ENCODE peak calls at places on chromosomes 13 and 19, in nine cellular contexts. D, V, O, C, S, H, K, P and B are unnamed samples.
A peak's percentile ranks its signal among the peaks of the same experiment; 100 is the strongest.

GRCh38 chr13:94345374-94346195 is 133.9 kb downstream of the DCT start:
- DNase-seq in S (no peak), P (peak; percentile 24), C (no peak), D (no peak), O (no peak), K (no peak), H (no peak), V (peak; percentile 44), B (no peak)

GRCh38 chr13:44048326-44048725 is 168.6 kb downstream of the LACC1 start:
- DNase-seq in C (no peak), K (no peak), O (no peak), P (no peak), S (no peak), H (no peak), V (no peak), D (no peak), B (no peak)

GRCh38 chr13:101115762-101116161 is 300.5 kb downstream of the NALCN start:
- DNase-seq in S (no peak), O (no peak), D (no peak), C (no peak), K (no peak), P (peak; percentile 13), H (no peak), V (no peak), B (no peak)

GRCh38 chr19:45152504-45153338 is 8.1 kb downstream of the NKPD1 start:
- DNase-seq in P (no peak), K (peak; percentile 89), H (peak; percentile 77), C (peak; percentile 31), V (peak; percentile 40), S (no peak), D (peak; percentile 67), O (peak; percentile 62), B (peak; percentile 84)

GRCh38 chr13:98033277-98034247 is 80.1 kb downstream of the IPO5 start:
- DNase-seq in D (peak; percentile 32), H (peak; percentile 53), V (peak; percentile 44), C (peak; percentile 25), P (peak; percentile 51), S (no peak), O (no peak), K (no peak), B (no peak)

GRCh38 chr13:51557875-51558604 is 26.2 kb upstream of the WDFY2 start:
- DNase-seq in K (no peak), H (peak; percentile 21), C (peak; percentile 44), S (no peak), D (no peak), P (peak; percentile 5), V (peak; percentile 88), O (no peak), B (no peak)

GRCh38 chr13:99363391-99363790 is 56.2 kb upstream of the GPR183 start:
- DNase-seq in C (no peak), O (no peak), S (no peak), K (no peak), H (no peak), P (no peak), D (no peak), V (no peak), B (no peak)

GRCh38 chr13:33472446-33472845 is 186.9 kb upstream of the STARD13 start:
- DNase-seq in S (no peak), O (no peak), H (no peak), V (no peak), D (no peak), K (no peak), C (no peak), P (no peak), B (no peak)

GRCh38 chr19:33192010-33192409 is 2.1 kb upstream of the LRP3 start:
- DNase-seq in O (peak; percentile 3), S (no peak), K (no peak), V (no peak), C (no peak), H (no peak), D (no peak), P (no peak), B (peak; percentile 38)

GRCh38 chr13:114047358-114047881 is 73.5 kb upstream of the C13orf46 start:
- DNase-seq in H (no peak), S (no peak), P (no peak), C (peak; percentile 61), K (peak; percentile 68), D (no peak), V (peak; percentile 43), O (no peak), B (no peak)

GRCh38 chr19:8655340-8655709 is 24.9 kb downstream of the NFILZ start:
- DNase-seq in O (no peak), S (no peak), C (no peak), D (no peak), P (no peak), H (no peak), K (peak; percentile 50), V (no peak), B (no peak)

GRCh38 chr13:46012404-46012803 is 40.1 kb downstream of the ZC3H13 start:
- DNase-seq in S (no peak), K (no peak), V (no peak), C (no peak), P (no peak), D (no peak), H (no peak), O (no peak), B (no peak)

GRCh38 chr13:99990045-99990977 is 8.7 kb downstream of the ZIC2 start:
- DNase-seq in O (no peak), H (no peak), S (no peak), D (no peak), C (no peak), P (no peak), V (no peak), K (peak; percentile 76), B (no peak)

GRCh38 chr13:109904218-109904617 is 117.8 kb upstream of the IRS2 start:
- DNase-seq in O (no peak), D (no peak), C (no peak), K (no peak), V (no peak), P (peak; percentile 47), S (no peak), H (no peak), B (no peak)

GRCh38 chr19:6750062-6750461 is 10.6 kb downstream of the TRIP10 start:
- DNase-seq in O (peak; percentile 75), C (peak; percentile 64), D (no peak), V (no peak), P (no peak), H (no peak), K (peak; percentile 86), S (no peak), B (no peak)

GRCh38 chr19:677601-678380 is 1.6 kb downstream of the FSTL3 start:
- DNase-seq in O (no peak), S (no peak), P (peak; percentile 43), H (peak; percentile 41), V (no peak), C (no peak), K (peak; percentile 79), D (peak; percentile 38), B (no peak)

GRCh38 chr19:677201-677600 is 1.0 kb downstream of the FSTL3 start:
- DNase-seq in O (peak; percentile 91), K (peak; percentile 92), H (peak; percentile 94), V (peak; percentile 79), C (peak; percentile 80), P (peak; percentile 86), D (peak; percentile 72), S (no peak), B (no peak)

GRCh38 chr19:679418-680286 is 3.5 kb downstream of the FSTL3 start:
- DNase-seq in S (no peak), O (peak; percentile 90), K (peak; percentile 92), C (peak; percentile 81), H (peak; percentile 89), V (peak; percentile 80), D (peak; percentile 67), P (peak; percentile 78), B (peak; percentile 90)

GRCh38 chr19:680287-681028 is 4.3 kb downstream of the FSTL3 start:
- DNase-seq in C (peak; percentile 99), H (peak; percentile 100), O (peak; percentile 99), S (peak; percentile 97), V (peak; percentile 98), D (peak; percentile 100), P (peak; percentile 98), K (peak; percentile 100), B (peak; percentile 100)

DNA sequence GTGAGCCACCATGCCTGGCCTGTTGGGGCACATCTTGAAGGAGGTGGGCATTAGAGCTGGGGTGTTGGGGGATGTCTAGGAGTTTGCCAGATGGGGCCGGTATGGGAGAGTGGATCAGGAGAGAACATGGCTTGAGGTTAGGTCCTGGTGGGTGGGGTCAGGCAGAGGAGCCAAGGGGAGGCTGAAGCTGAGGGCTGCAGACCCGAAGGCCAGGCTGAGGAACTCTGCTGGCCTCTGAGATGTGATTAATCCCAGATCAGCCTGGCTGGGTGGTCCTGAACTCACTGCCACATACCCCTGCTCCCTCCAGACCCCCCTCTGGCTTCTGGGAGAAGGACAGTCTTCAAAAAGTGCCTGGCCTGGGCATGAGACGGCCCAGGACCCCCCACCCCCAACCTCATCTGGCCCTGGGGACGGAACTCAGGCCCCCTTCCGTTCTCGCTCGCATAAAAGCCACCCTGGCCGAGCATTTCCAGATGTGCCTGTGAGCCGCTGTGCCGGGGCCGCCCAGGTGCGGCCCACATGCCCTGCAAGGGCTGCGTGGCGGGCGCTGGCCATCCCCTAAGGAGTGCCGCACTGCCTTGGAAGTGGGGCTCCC is 2.7 kb downstream of the FSTL3 start:
- DNase-seq in C (no peak), H (no peak), S (no peak), K (peak; percentile 84), D (no peak), V (no peak), O (no peak), P (no peak), B (no peak)
- TF ChIP-seq POLR2A in C (no peak), H (no peak), S (no peak), K (no peak), D (no peak), V (no peak), O (no peak), P (no peak), B (no peak)

GRCh38 chr19:14056741-14057356 is 5.0 kb downstream of the PALM3 start:
- DNase-seq in D (no peak), C (no peak), S (no peak), P (no peak), H (no peak), K (no peak), O (no peak), V (no peak), B (no peak)
- H3K27ac ChIP-seq in D (no peak overlapping the region), C (no peak overlapping the region), S (no peak overlapping the region), P (peak overlapping the region; percentile 87), H (no peak overlapping the region), K (no peak overlapping the region), O (no peak overlapping the region), V (no peak overlapping the region), B (no peak overlapping the region)

DNA sequence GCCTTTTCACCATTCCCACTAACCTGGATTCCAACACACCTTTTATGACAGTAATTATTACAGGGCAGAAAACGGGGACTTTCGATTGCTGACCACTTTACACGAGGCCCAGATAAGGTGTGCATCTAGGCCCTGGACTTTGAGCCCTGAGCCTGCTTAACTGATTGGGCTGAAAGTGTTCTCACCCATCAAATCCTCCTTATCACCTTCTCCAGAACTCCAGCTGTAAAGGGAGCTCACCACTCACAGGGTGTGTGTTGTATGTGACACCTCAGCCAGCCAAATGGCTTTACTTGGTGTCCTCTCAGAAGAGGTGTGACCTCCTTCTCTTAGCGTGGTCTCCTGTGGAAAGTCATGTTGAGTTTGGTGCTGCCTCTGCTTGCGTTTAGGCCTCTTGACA is 36.5 kb downstream of the SIPA1L3 start:
- DNase-seq in K (no peak), V (no peak), H (no peak), D (peak; percentile 41), P (no peak), O (no peak), S (no peak), C (no peak), B (peak; percentile 12)
- TF ChIP-seq POLR2A in K (no peak), V (no peak), H (no peak), D (no peak), P (no peak), O (no peak), S (no peak), C (no peak), B (no peak)

GRCh38 chr19:34642241-34642640 is 34.7 kb downstream of the SCGB2B2 start:
- DNase-seq in V (no peak), P (no peak), H (no peak), S (no peak), O (no peak), K (no peak), D (no peak), C (no peak), B (no peak)
- H3K27ac ChIP-seq in V (no peak overlapping the region), P (no peak overlapping the region), H (no peak overlapping the region), S (no peak overlapping the region), O (no peak overlapping the region), K (no peak overlapping the region), D (no peak overlapping the region), C (no peak overlapping the region), B (no peak overlapping the region)